ENCODE peak calls at places on chromosome 10, in eight cellular contexts. S is hepatocyte, V is spleen, B is GM23248, U is neural progenitor cell, Q is cardiac muscle cell, K is A549, O is prostate gland. P is an unnamed sample.

GRCh38 chr10:7561216-7561893 is 105.4 kb downstream of the ITIH5 start:
- DNase-seq in S (peak; percentile 70), V (no peak), B (peak; percentile 45), U (peak; percentile 37), Q (peak; percentile 73), K (no peak), O (peak; percentile 56), P (peak; percentile 68)

GRCh38 chr10:129131439-129132122 is 335.5 kb upstream of the MGMT start:
- DNase-seq in S (no peak), V (no peak), B (no peak), U (no peak), Q (no peak), K (no peak), O (no peak), P (peak; percentile 32)

GRCh38 chr10:30027057-30028005 is 32.1 kb downstream of the JCAD start:
- DNase-seq in S (no peak), V (peak; percentile 95), B (no peak), U (no peak), Q (no peak), K (peak; percentile 32), O (no peak), P (peak; percentile 63)

GRCh38 chr10:19809481-19809880 is 6.8 kb upstream of the PLXDC2 start:
- DNase-seq in S (no peak), V (no peak), B (no peak), U (no peak), Q (no peak), K (no peak), O (no peak), P (no peak)

GRCh38 chr10:35262436-35262835 is 73.9 kb upstream of the CCNY start:
- DNase-seq in S (no peak), V (no peak), B (peak; percentile 31), U (no peak), Q (no peak), K (no peak), O (no peak), P (no peak)

GRCh38 chr10:54585572-54585971 is 215.5 kb downstream of the PCDH15 start:
- DNase-seq in S (peak; percentile 5), V (no peak), B (no peak), U (no peak), Q (no peak), K (no peak), O (no peak), P (no peak)

GRCh38 chr10:77524300-77524711 is 113.3 kb downstream of the KCNMA1 start:
- DNase-seq in S (no peak), V (no peak), B (peak; percentile 87), U (no peak), Q (no peak), K (no peak), O (no peak), P (no peak)

GRCh38 chr10:110376021-110376773 is 71.5 kb upstream of the SMNDC1 start:
- DNase-seq in S (no peak), V (peak; percentile 86), B (no peak), U (no peak), Q (no peak), K (no peak), O (no peak), P (no peak)

GRCh38 chr10:78935697-78936407 is 132.9 kb upstream of the ZMIZ1 start:
- DNase-seq in S (no peak), V (peak; percentile 75), B (no peak), U (no peak), Q (no peak), K (no peak), O (no peak), P (no peak)

GRCh38 chr10:64648915-64649314 is 1127.7 kb downstream of the REEP3 start:
- DNase-seq in S (peak; percentile 16), V (no peak), B (no peak), U (peak; percentile 41), Q (peak; percentile 49), K (peak; percentile 27), O (no peak), P (no peak)

GRCh38 chr10:103535595-103535994 is 42.1 kb downstream of the NEURL1 start:
- DNase-seq in S (no peak), V (peak; percentile 39), B (no peak), U (no peak), Q (no peak), K (no peak), O (no peak), P (no peak)

GRCh38 chr10:35184527-35185171 is 58.0 kb downstream of the CREM start:
- DNase-seq in S (no peak), V (no peak), B (no peak), U (no peak), Q (no peak), K (no peak), O (no peak), P (no peak)

GRCh38 chr10:3096149-3096548 is 28.8 kb downstream of the PFKP start:
- DNase-seq in S (no peak), V (no peak), B (peak; percentile 46), U (no peak), Q (no peak), K (no peak), O (no peak), P (no peak)

GRCh38 chr10:72328045-72328828 is 26.5 kb downstream of the DNAJB12 start:
- DNase-seq in S (peak; percentile 82), V (no peak), B (peak; percentile 72), U (peak; percentile 82), Q (peak; percentile 81), K (peak; percentile 85), O (peak; percentile 71), P (peak; percentile 67)

GRCh38 chr10:33153266-33153967 is 181.1 kb downstream of the NRP1 start:
- DNase-seq in S (no peak), V (no peak), B (no peak), U (no peak), Q (no peak), K (no peak), O (no peak), P (no peak)

GRCh38 chr10:90920986-90921643 is at the start of gene ANKRD1:
- DNase-seq in S (peak; percentile 79), V (no peak), B (peak; percentile 74), U (peak; percentile 32), Q (peak; percentile 71), K (peak; percentile 95), O (no peak), P (no peak)

GRCh38 chr10:115727114-115727513 is 545.9 kb downstream of the GFRA1 start:
- DNase-seq in S (no peak), V (no peak), B (no peak), U (peak; percentile 1), Q (no peak), K (no peak), O (no peak), P (no peak)

GRCh38 chr10:44930904-44931620 is 19.9 kb downstream of the TMEM72 start:
- DNase-seq in S (no peak), V (peak; percentile 54), B (no peak), U (no peak), Q (no peak), K (no peak), O (no peak), P (no peak)

GRCh38 chr10:114507449-114507848 is 103.1 kb upstream of the AFAP1L2 start:
- DNase-seq in S (peak; percentile 31), V (no peak), B (no peak), U (no peak), Q (no peak), K (peak; percentile 48), O (peak; percentile 79), P (no peak)

DNA sequence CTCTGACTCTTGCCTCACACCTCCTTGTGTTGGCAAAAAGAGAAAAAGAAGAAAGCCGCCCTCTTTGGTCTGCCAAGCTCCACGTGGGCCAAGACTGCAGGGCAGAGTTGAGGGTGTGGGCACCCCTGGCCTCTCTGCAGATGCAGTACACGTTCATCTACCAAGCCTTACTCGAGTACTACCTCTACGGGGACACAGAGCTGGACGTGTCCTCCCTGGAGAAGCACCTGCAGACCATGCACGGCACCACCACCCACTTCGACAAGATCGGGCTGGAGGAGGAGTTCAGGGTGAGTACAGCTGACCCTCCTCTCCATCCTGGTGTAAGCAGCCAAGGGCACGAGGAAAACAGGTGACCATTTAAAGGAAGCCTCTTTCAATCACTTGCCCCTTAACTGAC is 56.1 kb downstream of the MKI67 start:
- DNase-seq in S (no peak), V (peak; percentile 69), B (no peak), U (no peak), Q (no peak), K (no peak), O (no peak), P (no peak)
- H3K4me1 ChIP-seq in S (no peaks in the 10 kb centered on the region), V (peaks cover 9% of the 10 kb centered on the region), B (peaks cover 2% of the 10 kb centered on the region), U (no peaks in the 10 kb centered on the region), Q (no peaks in the 10 kb centered on the region), K (no peaks in the 10 kb centered on the region), O (no peaks in the 10 kb centered on the region), P (no peaks in the 10 kb centered on the region)

GRCh38 chr10:132779850-132780249 is 6.1 kb downstream of the NKX6-2 start:
- DNase-seq in S (no peak), V (no peak), B (no peak), U (no peak), Q (no peak), K (no peak), O (no peak), P (no peak)

GRCh38 chr10:132777441-132777840 is 8.5 kb downstream of the NKX6-2 start:
- DNase-seq in S (no peak), V (no peak), B (no peak), U (no peak), Q (no peak), K (no peak), O (no peak), P (no peak)

GRCh38 chr10:132783165-132783736 is 2.7 kb downstream of the NKX6-2 start:
- DNase-seq in S (no peak), V (no peak), B (no peak), U (peak; percentile 50), Q (no peak), K (no peak), O (no peak), P (no peak)

GRCh38 chr10:132781556-132781955 is 4.4 kb downstream of the NKX6-2 start:
- DNase-seq in S (no peak), V (no peak), B (no peak), U (no peak), Q (no peak), K (no peak), O (no peak), P (no peak)

GRCh38 chr10:132780356-132780755 is 5.6 kb downstream of the NKX6-2 start:
- DNase-seq in S (no peak), V (no peak), B (no peak), U (no peak), Q (no peak), K (no peak), O (no peak), P (no peak)
- H3K4me1 ChIP-seq in S (peaks cover 10% of the 10 kb centered on the region), V (no peaks in the 10 kb centered on the region), B (no peaks in the 10 kb centered on the region), U (peaks cover 7% of the 10 kb centered on the region), Q (no peaks in the 10 kb centered on the region), K (peaks cover 7% of the 10 kb centered on the region), O (no peaks in the 10 kb centered on the region), P (peaks cover 7% of the 10 kb centered on the region)

GRCh38 chr10:97433430-97434001 is 7.5 kb downstream of the PGAM1 start:
- DNase-seq in S (no peak), V (no peak), B (no peak), U (no peak), Q (no peak), K (no peak), O (no peak), P (no peak)
- H3K4me1 ChIP-seq in S (peaks cover 3% of the 10 kb centered on the region), V (peaks cover 2% of the 10 kb centered on the region), B (peaks cover 17% of the 10 kb centered on the region), U (peaks cover 11% of the 10 kb centered on the region), Q (peaks cover 5% of the 10 kb centered on the region), K (peaks cover 3% of the 10 kb centered on the region), O (no peaks in the 10 kb centered on the region), P (no peaks in the 10 kb centered on the region)

DNA sequence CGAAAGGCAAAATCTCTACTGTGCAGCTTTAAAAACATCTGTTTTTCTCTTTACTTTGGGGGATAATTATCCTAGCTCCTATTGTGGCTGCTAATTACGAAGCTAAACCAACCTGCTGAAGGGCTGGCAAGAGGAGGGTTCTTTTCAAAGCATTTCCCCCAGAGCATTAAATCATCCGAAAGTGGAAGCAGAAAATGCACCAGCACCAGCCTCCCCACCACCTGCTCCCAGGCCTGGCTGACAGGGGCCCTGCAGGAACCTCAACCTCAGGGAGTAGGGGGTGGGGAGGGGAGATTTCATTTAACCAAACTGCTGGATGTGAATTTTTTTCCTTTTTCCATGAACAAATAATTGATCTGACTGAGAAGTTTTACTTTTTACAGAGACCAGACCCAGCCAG is 56.3 kb upstream of the CHST15 start:
- DNase-seq in S (no peak), V (peak; percentile 78), B (no peak), U (peak; percentile 59), Q (no peak), K (no peak), O (no peak), P (no peak)
- H3K4me1 ChIP-seq in S (peaks cover 8% of the 10 kb centered on the region), V (peaks cover 23% of the 10 kb centered on the region), B (peaks cover 15% of the 10 kb centered on the region), U (peaks cover 45% of the 10 kb centered on the region), Q (no peaks in the 10 kb centered on the region), K (peaks cover 26% of the 10 kb centered on the region), O (peaks cover 4% of the 10 kb centered on the region), P (peaks cover 4% of the 10 kb centered on the region)